ENCODE peak calls at places on chromosomes 11 and 22, in six cellular contexts. J is uterus, N is cardiac fibroblast, S is stomach, O is AG04450, I is AG10803. M is an unnamed sample.

GRCh38 chr22:49979587-49980264 is 19.2 kb downstream of the PIM3 start:
- DNase-seq in J (no peak), S (peak), N (peak), O (no peak), I (peak), M (peak)

GRCh38 chr11:61069427-61069826 is 32.9 kb upstream of the CD5 start:
- DNase-seq in J (no peak), S (no peak), N (no peak), I (no peak), O (no peak), M (no peak)

GRCh38 chr11:64206457-64207246 is at the start of gene FERMT3:
- DNase-seq in I (no peak), O (no peak), J (no peak), S (peak), N (no peak), M (no peak)

GRCh38 chr11:331332-332060 is 10.8 kb upstream of the IFITM3 start:
- DNase-seq in O (no peak), I (no peak), J (no peak), N (no peak), S (no peak), M (no peak)

GRCh38 chr11:65433657-65434056 is 11.1 kb downstream of the NEAT1 start:
- DNase-seq in O (no peak), S (no peak), N (peak), I (no peak), J (no peak), M (peak)

GRCh38 chr11:126791446-126791845 is 209.1 kb downstream of the KIRREL3 start:
- DNase-seq in I (no peak), N (no peak), J (no peak), O (no peak), S (no peak), M (no peak)

GRCh38 chr22:29748248-29748893 is 18.4 kb downstream of the ZMAT5 start:
- DNase-seq in J (no peak), I (no peak), O (no peak), S (no peak), N (no peak), M (no peak)

GRCh38 chr22:44195189-44195871 is 14.6 kb downstream of the PARVG start:
- DNase-seq in S (no peak), O (no peak), I (no peak), N (no peak), J (no peak), M (no peak)

GRCh38 chr11:120198787-120199469 is 11.9 kb upstream of the OAF start:
- DNase-seq in N (no peak), S (no peak), O (no peak), J (no peak), I (no peak), M (no peak)

GRCh38 chr11:55942785-55943392 is 6.7 kb upstream of the OR5I1 start:
- DNase-seq in S (no peak), J (no peak), N (peak), I (peak), O (no peak), M (peak)

GRCh38 chr11:113270080-113270479 is 44.3 kb upstream of the TTC12 start:
- DNase-seq in N (no peak), J (no peak), I (no peak), O (no peak), S (peak), M (no peak)

GRCh38 chr22:25636323-25636722 is 71.8 kb downstream of the GRK3 start:
- DNase-seq in O (no peak), J (no peak), N (no peak), S (no peak), I (no peak), M (no peak)

GRCh38 chr11:117607449-117607848 is 189.6 kb downstream of the DSCAML1 start:
- DNase-seq in I (no peak), N (no peak), J (no peak), O (no peak), S (no peak), M (no peak)

GRCh38 chr11:56848105-56848809 is 99.8 kb upstream of the OR9G4 start:
- DNase-seq in N (no peak), J (no peak), I (no peak), S (no peak), O (no peak), M (no peak)

GRCh38 chr11:69611548-69612526 is 29.1 kb upstream of the CCND1 start:
- DNase-seq in N (peak), I (no peak), J (no peak), S (no peak), O (no peak), M (no peak)

GRCh38 chr11:60345489-60345888 is 18.4 kb downstream of the MS4A6E start:
- DNase-seq in S (peak), I (no peak), J (no peak), O (no peak), N (no peak), M (no peak)

GRCh38 chr11:130144721-130145327 is 14.8 kb upstream of the ST14 start:
- DNase-seq in S (no peak), N (no peak), I (no peak), J (no peak), O (no peak), M (peak)

GRCh38 chr11:43574949-43575915 is 105.3 kb upstream of the HSD17B12 start:
- DNase-seq in N (peak), O (peak), J (no peak), S (no peak), I (peak), M (peak)

GRCh38 chr22:25069758-25070461 is 117.4 kb downstream of the KIAA1671 start:
- DNase-seq in S (no peak), O (no peak), I (no peak), J (peak), N (no peak), M (no peak)

GRCh38 chr11:76248210-76248609 is 41.9 kb upstream of the WNT11 start:
- DNase-seq in J (no peak), S (no peak), O (no peak), N (no peak), I (no peak), M (no peak)

GRCh38 chr22:50071432-50072166 is 13.5 kb upstream of the TTLL8 start:
- DNase-seq in O (no peak), I (no peak), N (no peak), J (no peak), S (no peak), M (no peak)

GRCh38 chr11:115525600-115526006 is 21.4 kb upstream of the CADM1 start:
- DNase-seq in I (no peak), O (no peak), S (no peak), N (no peak), J (no peak), M (no peak)

GRCh38 chr11:110186456-110186855 is 93.3 kb downstream of the ZC3H12C start:
- DNase-seq in N (no peak), I (no peak), J (no peak), O (no peak), S (no peak), M (no peak)

GRCh38 chr11:72789493-72790131 is 4.2 kb downstream of the STARD10 start:
- DNase-seq in N (peak), J (no peak), S (peak), I (peak), O (no peak), M (no peak)

GRCh38 chr11:20661850-20662249 is 7.5 kb upstream of the NELL1 start:
- DNase-seq in O (no peak), S (no peak), I (no peak), J (no peak), N (no peak), M (no peak)

GRCh38 chr22:49825944-49826602 is 1.6 kb downstream of the BRD1 start:
- DNase-seq in S (peak), I (peak), J (no peak), O (no peak), N (peak), M (peak)

GRCh38 chr11:35676611-35676965 is 14.0 kb downstream of the TRIM44 start:
- DNase-seq in O (no peak), J (no peak), S (no peak), N (no peak), I (no peak), M (no peak)

GRCh38 chr22:30574095-30574981 is at the start of gene GAL3ST1:
- DNase-seq in J (no peak), S (peak), I (no peak), O (no peak), N (no peak), M (no peak)

GRCh38 chr22:21816787-21817496 is 50.5 kb downstream of the MAPK1 start:
- DNase-seq in S (no peak), I (peak), N (peak), O (peak), J (no peak), M (peak)

GRCh38 chr11:59189986-59190385 is 18.1 kb downstream of the DTX4 start:
- DNase-seq in S (no peak), J (no peak), I (no peak), N (peak), O (no peak), M (no peak)

GRCh38 chr11:99791354-99791753 is 770.6 kb downstream of the CNTN5 start:
- DNase-seq in J (no peak), I (no peak), O (no peak), S (no peak), N (no peak), M (no peak)

GRCh38 chr22:19942071-19942885 is 660 bp upstream of the TXNRD2 start:
- DNase-seq in J (peak), N (peak), S (no peak), O (no peak), I (peak), M (peak)

GRCh38 chr11:27158763-27159679 is 118.4 kb downstream of the BBOX1 start:
- DNase-seq in O (peak), J (peak), N (peak), S (peak), I (peak), M (peak)

GRCh38 chr11:126561327-126561893 is 205.9 kb downstream of the ST3GAL4 start:
- DNase-seq in S (no peak), O (peak), I (peak), N (peak), J (no peak), M (peak)

GRCh38 chr11:75492181-75492820 is 33.4 kb downstream of the GDPD5 start:
- DNase-seq in J (no peak), N (no peak), S (peak), I (no peak), O (no peak), M (no peak)

GRCh38 chr22:42635531-42635930 is 4.9 kb downstream of the ATP5MGL start:
- DNase-seq in O (no peak), I (peak), N (peak), S (peak), J (no peak), M (peak)

GRCh38 chr11:5363712-5364111 is 12.4 kb downstream of the OR51B6 start:
- DNase-seq in O (no peak), N (no peak), S (no peak), I (no peak), J (no peak), M (no peak)

GRCh38 chr11:7575841-7576451 is 62.1 kb downstream of the PPFIBP2 start:
- DNase-seq in N (peak), I (peak), O (no peak), S (peak), J (no peak), M (no peak)
- H3K4me3 ChIP-seq in N (no peak), I (no peak), O (no peak), S (peak), J (no peak), M (no peak)

DNA sequence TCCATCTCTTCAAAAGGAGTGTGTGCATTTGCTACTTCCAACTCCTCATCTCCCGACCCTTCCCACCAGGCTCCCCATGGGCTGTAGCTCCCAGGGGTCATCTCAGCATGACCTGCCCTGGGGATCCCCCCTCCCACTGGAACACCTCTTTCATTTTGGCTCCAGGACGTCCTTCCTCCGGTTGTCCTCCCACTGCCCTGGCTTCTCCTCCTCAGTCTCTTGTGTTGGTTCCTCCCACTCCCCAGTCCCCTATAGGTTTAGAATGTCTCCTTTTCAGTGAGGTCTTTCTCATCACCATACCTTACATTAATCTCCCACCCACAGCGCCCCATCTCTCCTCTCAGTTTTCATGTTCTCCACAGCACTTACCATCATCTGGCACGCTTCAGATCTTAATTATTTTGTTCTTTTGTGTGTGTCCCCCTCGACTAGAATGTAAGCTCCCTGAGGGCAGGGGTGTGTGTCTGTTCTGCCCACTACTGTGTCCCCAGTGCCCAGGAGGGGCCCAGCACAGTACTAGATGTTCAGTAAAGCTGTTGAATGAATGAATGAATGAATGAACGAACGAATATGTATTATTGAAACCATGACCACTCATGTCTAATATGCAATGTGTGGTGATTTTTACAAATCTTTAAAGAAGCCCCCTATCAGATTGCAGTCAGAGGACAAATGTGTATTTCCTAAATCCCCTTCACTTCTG is 2.0 kb upstream of the TMA7B start:
- DNase-seq in N (no peak), J (no peak), S (no peak), O (no peak), I (no peak), M (no peak)
- TF ChIP-seq CTCF in N (no peak), J (no peak), S (no peak), O (no peak), I (no peak), M (no peak)

GRCh38 chr22:33896801-33897620 is 23.3 kb downstream of the LARGE1 start:
- DNase-seq in J (no peak), O (no peak), N (no peak), S (no peak), I (no peak), M (no peak)
- H3K4me3 ChIP-seq in J (no peak), O (no peak), N (no peak), S (no peak), I (no peak), M (no peak)

DNA sequence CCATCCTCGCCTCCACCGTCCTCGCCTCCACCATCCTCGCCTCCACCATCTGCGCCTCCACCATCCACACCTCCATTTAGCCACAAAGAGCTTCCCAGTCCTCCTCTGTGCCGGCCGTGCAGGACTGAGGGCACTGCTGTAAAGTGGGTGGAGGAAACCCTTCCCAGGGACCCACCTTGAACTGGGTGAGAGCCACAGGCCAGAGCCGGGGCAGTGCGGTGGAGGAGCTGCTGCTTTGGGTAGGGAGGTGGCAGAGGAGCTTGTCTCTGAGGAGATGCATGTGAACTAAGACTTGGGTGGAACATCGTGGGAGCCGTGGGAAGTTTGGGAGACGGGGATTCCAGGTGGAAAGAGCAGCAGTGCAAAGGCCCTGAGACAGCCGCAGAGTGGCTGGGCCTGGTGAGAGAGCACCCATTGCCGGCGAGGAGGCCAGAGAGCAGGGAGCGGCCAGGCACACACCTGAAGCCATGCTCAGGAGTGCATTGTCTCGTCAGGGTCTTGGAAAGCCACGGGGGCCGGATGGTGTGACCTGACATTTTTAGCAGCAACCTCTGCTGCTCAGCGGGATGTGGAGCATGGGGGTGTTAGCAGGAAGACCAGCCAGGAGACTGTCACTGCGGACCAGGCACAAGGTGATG is 145.2 kb downstream of the TBC1D22A start:
- DNase-seq in O (no peak), N (no peak), S (no peak), I (no peak), J (no peak), M (no peak)
- TF ChIP-seq CTCF in O (no peak), N (no peak), S (no peak), I (no peak), J (no peak), M (no peak)

GRCh38 chr11:122706261-122706660 is 50.7 kb downstream of the UBASH3B start:
- DNase-seq in I (peak), S (no peak), J (no peak), O (no peak), N (peak), M (peak)
- H3K4me3 ChIP-seq in I (no peak), S (no peak), J (no peak), O (no peak), N (no peak), M (no peak)

GRCh38 chr11:13775471-13775870 is 107.0 kb downstream of the FAR1 start:
- DNase-seq in O (no peak), N (no peak), I (no peak), J (no peak), S (no peak), M (no peak)

GRCh38 chr11:13778345-13778744 is 109.9 kb downstream of the FAR1 start:
- DNase-seq in I (no peak), J (no peak), S (no peak), O (no peak), N (no peak), M (no peak)

GRCh38 chr11:13772223-13773046 is 104.0 kb downstream of the FAR1 start:
- DNase-seq in J (no peak), N (peak), S (no peak), I (peak), O (peak), M (peak)

GRCh38 chr11:13777341-13777985 is 109.0 kb downstream of the FAR1 start:
- DNase-seq in I (no peak), N (no peak), O (no peak), J (no peak), S (no peak), M (no peak)

DNA sequence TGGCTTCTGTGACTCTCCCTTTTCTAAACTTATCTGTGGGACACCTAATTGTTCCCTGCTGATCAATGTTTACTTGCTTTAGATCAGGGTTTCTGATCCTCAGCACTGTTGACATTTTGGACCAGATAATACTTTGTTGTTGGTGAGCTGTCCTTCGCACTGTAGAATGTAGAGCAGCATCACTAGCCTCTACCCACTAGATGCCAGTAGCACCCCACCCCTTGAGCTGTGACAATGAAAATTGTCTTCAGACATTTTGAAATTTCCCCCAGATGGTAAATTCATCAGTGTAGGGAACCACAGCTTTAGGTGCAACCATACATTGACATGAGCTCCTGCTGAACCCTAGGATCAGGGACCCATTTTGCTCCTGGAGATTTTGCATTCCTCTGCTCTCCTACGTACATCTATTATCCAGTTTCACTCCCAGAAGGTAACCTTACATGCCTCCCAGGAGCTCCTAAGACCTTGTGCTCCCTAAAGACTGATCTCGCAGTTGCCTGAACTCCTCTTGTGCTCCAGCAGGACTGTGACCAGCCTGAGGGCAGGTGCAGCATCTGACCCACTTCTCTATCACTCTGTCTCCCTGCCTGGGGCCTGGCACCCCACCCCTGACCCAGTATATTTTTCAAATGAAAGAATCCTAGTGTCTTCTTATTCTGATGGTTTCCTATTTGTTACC is 107.8 kb downstream of the FAR1 start:
- DNase-seq in N (peak), O (no peak), J (no peak), S (no peak), I (no peak), M (no peak)
- TF ChIP-seq CTCF in N (peak), O (no peak), J (no peak), S (no peak), I (peak), M (peak)

DNA sequence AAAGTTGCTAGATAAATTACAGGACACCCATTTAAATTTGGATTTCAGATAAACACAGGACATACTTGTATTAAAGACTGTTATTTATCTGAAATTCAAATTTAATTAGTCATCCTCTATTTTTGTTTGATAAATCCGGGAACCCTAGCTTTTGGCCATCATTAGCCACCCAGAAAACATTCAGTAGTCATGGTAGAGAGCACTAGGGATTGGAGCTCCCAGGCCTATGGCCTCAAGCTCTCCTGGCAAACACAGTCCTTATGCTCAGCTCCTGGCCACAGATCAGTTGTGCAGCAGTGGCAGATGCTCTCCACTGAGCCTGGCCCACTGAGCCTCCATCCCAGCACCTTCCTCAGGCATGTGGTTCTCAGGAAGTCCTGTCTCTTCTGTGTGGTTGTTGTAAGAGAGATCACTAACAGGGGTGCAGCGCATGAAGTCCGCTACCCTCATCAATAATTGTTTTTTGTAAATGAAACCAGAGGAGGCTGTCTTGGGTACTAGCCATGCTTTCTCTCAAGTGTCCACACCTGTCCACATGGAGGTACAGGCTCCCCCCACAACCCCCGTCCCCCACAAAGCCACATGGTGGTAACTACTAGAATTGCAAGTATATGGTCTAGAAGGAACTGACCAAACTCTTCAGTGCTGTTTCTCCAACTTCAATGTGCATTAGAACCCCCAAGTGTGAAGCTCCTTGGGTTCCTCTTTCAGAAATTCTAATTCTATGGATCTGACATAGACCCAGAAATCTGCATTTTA is 1.1 kb upstream of the IRAG1 start:
- DNase-seq in O (peak), I (peak), J (no peak), N (peak), S (no peak), M (peak)
- H3K4me3 ChIP-seq in O (no peak), I (no peak), J (no peak), N (no peak), S (no peak), M (no peak)

GRCh38 chr11:15770798-15771414 is 585.4 kb downstream of the SOX6 start:
- DNase-seq in S (peak), O (peak), I (peak), J (no peak), N (peak), M (peak)
- TF ChIP-seq CTCF in S (no peak), O (peak), I (peak), J (peak), N (peak), M (peak)

M was measured in astrocyte of the spinal cord.